ENCODE peak calls at places on chromosome 3, in five cellular contexts. D, L, O, C and M are unnamed samples.

GRCh38 chr3:23052230-23053019 is 150.7 kb upstream of the UBE2E2 start:
- DNase-seq in D (no peak), L (peak; percentile 8), O (no peak), C (no peak), M (no peak)

GRCh38 chr3:140242818-140243276 is 307.9 kb downstream of the CLSTN2 start:
- DNase-seq in D (no peak), L (no peak), O (no peak), C (no peak), M (no peak)

GRCh38 chr3:196149375-196149774 is 61.8 kb downstream of the ZDHHC19 start:
- DNase-seq in D (no peak), L (no peak), O (no peak), C (no peak), M (no peak)

GRCh38 chr3:179292440-179292839 is 30.4 kb upstream of the ZNF639 start:
- DNase-seq in D (no peak), L (no peak), O (no peak), C (no peak), M (no peak)

GRCh38 chr3:10353160-10353559 is 32.2 kb upstream of the SEC13 start:
- DNase-seq in D (no peak), L (no peak), O (no peak), C (no peak), M (no peak)

GRCh38 chr3:69983546-69984265 is 15.8 kb upstream of the SAMMSON start:
- DNase-seq in D (no peak), L (no peak), O (no peak), C (no peak), M (no peak)

GRCh38 chr3:41726891-41727290 is 235.0 kb downstream of the ULK4 start:
- DNase-seq in D (no peak), L (no peak), O (no peak), C (no peak), M (no peak)

GRCh38 chr3:62833538-62833937 is 41.7 kb downstream of the CADPS start:
- DNase-seq in D (no peak), L (no peak), O (no peak), C (peak; percentile 3), M (no peak)

GRCh38 chr3:32337501-32337900 is 54.2 kb upstream of the CMTM7 start:
- DNase-seq in D (no peak), L (no peak), O (no peak), C (no peak), M (no peak)

GRCh38 chr3:36077320-36077719 is 303.0 kb upstream of the STAC start:
- DNase-seq in D (no peak), L (no peak), O (no peak), C (no peak), M (no peak)

GRCh38 chr3:134718736-134719135 is 67.9 kb upstream of the KY start:
- DNase-seq in D (no peak), L (peak; percentile 27), O (no peak), C (no peak), M (no peak)

GRCh38 chr3:97827741-97828471 is 6.1 kb downstream of the CRYBG3 start:
- DNase-seq in D (no peak), L (peak; percentile 10), O (no peak), C (no peak), M (no peak)

GRCh38 chr3:140597364-140597763 is 80.5 kb upstream of the TRIM42 start:
- DNase-seq in D (no peak), L (no peak), O (no peak), C (no peak), M (no peak)

GRCh38 chr3:99952306-99952705 is 134.6 kb downstream of the CMSS1 start:
- DNase-seq in D (no peak), L (peak; percentile 58), O (no peak), C (no peak), M (no peak)